ENCODE peak calls at places on chromosome 17, in four cellular contexts. R is Peyer's patch, B is left lung, A is endodermal cell. Z is an unnamed sample.

GRCh38 chr17:55254375-55254774 is 10.4 kb upstream of the HLF start:
- DNase-seq in R (no peak), B (no peak), A (no peak), Z (no peak)

GRCh38 chr17:57707892-57708291 is 37.2 kb downstream of the CCDC182 start:
- DNase-seq in R (no peak), B (no peak), A (peak; percentile 88), Z (no peak)

GRCh38 chr17:44262654-44263225 is 5.2 kb downstream of the SLC4A1 start:
- DNase-seq in R (no peak), B (no peak), A (no peak), Z (no peak)

GRCh38 chr17:42488032-42488431 is 29.4 kb downstream of the ATP6V0A1 start:
- DNase-seq in R (no peak), B (no peak), A (no peak), Z (no peak)

GRCh38 chr17:48724241-48725004 is 1.4 kb downstream of the PRAC2 start:
- DNase-seq in R (peak; percentile 94), B (peak; percentile 87), A (peak; percentile 97), Z (peak; percentile 87)

GRCh38 chr17:76407509-76407908 is 23.1 kb downstream of the SPHK1 start:
- DNase-seq in R (no peak), B (peak; percentile 46), A (no peak), Z (peak; percentile 20)

GRCh38 chr17:17702821-17703607 is 21.8 kb downstream of the RAI1 start:
- DNase-seq in R (no peak), B (no peak), A (peak; percentile 90), Z (no peak)

GRCh38 chr17:56653877-56654276 is 60.4 kb downstream of the NOG start:
- DNase-seq in R (no peak), B (no peak), A (peak; percentile 91), Z (no peak)

GRCh38 chr17:41785876-41786226 is 660 bp downstream of the JUP start:
- DNase-seq in R (peak; percentile 86), B (peak; percentile 89), A (peak; percentile 94), Z (peak; percentile 82)

GRCh38 chr17:60387666-60388065 is 4.3 kb downstream of the USP32 start:
- DNase-seq in R (no peak), B (no peak), A (no peak), Z (no peak)

GRCh38 chr17:9729034-9729650 is 62.2 kb downstream of the DHRS7C start:
- DNase-seq in R (peak; percentile 53), B (no peak), A (peak; percentile 70), Z (no peak)

GRCh38 chr17:28170771-28171170 is 128.3 kb downstream of the NLK start:
- DNase-seq in R (no peak), B (no peak), A (no peak), Z (no peak)

GRCh38 chr17:43380307-43380706 is 18.5 kb upstream of the ARL4D start:
- DNase-seq in R (no peak), B (no peak), A (no peak), Z (no peak)

GRCh38 chr17:59165933-59166342 is 10.4 kb downstream of the PRR11 start:
- DNase-seq in R (peak; percentile 72), B (no peak), A (peak; percentile 86), Z (no peak)

GRCh38 chr17:27327397-27327796 is 33.5 kb downstream of the WSB1 start:
- DNase-seq in R (no peak), B (no peak), A (no peak), Z (no peak)

GRCh38 chr17:82547981-82548380 is 28.4 kb downstream of the FOXK2 start:
- DNase-seq in R (no peak), B (no peak), A (no peak), Z (no peak)

GRCh38 chr17:27667656-27668487 is 36.9 kb downstream of the LGALS9 start:
- DNase-seq in R (no peak), B (no peak), A (peak; percentile 35), Z (no peak)

GRCh38 chr17:38584350-38584925 is 21.3 kb downstream of the SRCIN1 start:
- DNase-seq in R (peak; percentile 81), B (peak; percentile 92), A (peak; percentile 95), Z (peak; percentile 77)

GRCh38 chr17:50363217-50364060 is 9.5 kb downstream of the MRPL27 start:
- DNase-seq in R (no peak), B (no peak), A (peak; percentile 98), Z (no peak)

GRCh38 chr17:14202388-14203166 is 34.1 kb downstream of the CDRT15 start:
- DNase-seq in R (no peak), B (no peak), A (no peak), Z (no peak)

GRCh38 chr17:34366051-34366450 is 3.0 kb upstream of the CCL1 start:
- DNase-seq in R (no peak), B (no peak), A (peak; percentile 44), Z (no peak)

GRCh38 chr17:18176152-18176551 is 7.5 kb upstream of the ALKBH5 start:
- DNase-seq in R (peak; percentile 63), B (no peak), A (no peak), Z (peak; percentile 61)

DNA sequence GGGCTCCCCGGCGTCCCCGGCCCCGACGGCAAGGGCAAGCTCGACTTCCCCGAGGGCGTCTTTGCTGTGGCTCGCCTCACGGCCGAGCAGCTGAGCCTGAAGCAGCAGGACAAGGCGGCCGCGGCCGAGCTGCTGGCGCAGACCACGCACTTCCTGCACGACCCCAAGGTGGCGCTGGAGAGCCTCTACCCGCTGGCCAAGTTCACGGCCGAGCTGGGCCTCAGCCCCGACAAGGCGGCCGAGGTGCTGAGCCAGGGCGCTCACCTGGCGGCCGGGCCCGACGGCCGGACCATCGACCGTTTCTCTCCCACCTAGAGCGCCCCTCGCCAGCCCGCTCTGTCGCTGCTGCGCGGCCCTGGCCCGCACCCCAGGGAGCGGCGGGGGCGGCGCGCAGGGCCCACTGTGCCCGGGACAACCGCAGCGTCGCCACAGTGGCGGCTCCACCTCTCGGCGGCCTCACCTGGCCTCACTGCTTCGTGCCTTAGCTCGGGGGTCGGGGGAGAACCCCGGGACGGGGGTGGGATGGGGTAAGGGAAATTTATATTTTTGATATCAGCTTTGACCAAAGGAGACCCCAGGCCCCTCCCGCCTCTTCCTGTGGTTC is 3.7 kb downstream of the HIC1 start:
- DNase-seq in R (peak; percentile 93), B (peak; percentile 98), A (peak; percentile 96), Z (peak; percentile 91)
- H3K4me1 ChIP-seq in R (peaks cover 88% of the 10 kb centered on the region), B (peaks cover 25% of the 10 kb centered on the region), A (peaks cover 5% of the 10 kb centered on the region), Z (peaks cover 79% of the 10 kb centered on the region)

DNA sequence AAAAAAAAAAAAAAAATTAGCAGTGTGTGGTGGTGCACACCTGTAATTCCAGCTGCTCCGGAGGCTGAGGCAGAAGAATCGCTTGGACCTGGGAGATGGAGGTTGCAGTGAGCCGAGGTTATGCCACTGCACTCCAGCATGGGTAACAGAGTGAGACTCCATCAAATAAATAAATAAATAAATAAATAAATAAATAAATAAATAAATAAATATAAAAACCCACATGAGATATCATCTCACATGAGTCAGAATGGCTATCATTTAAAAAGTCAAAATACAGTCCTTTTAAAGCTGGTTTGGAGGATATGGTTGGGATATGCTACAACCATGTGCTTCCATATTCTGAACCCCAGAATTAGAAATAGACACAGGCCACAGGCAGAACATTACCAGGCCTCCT is 114.3 kb downstream of the WSCD1 start:
- DNase-seq in R (no peak), B (no peak), A (no peak), Z (no peak)
- TF ChIP-seq CTCF in R (no peak), B (no peak), A (no peak), Z (no peak)

GRCh38 chr17:19664136-19664820 is 15.7 kb downstream of the ALDH3A2 start:
- DNase-seq in R (no peak), B (no peak), A (no peak), Z (peak; percentile 71)
- H3K27ac ChIP-seq in R (no peak overlapping the region), B (peak overlapping the region; percentile 69), A (no peak overlapping the region), Z (peak overlapping the region; percentile 38)

GRCh38 chr17:63490858-63491400 is 14.1 kb downstream of the ACE start:
- DNase-seq in R (no peak), B (no peak), A (no peak), Z (no peak)
- H3K4me1 ChIP-seq in R (no peaks in the 10 kb centered on the region), B (no peaks in the 10 kb centered on the region), A (no peaks in the 10 kb centered on the region), Z (peaks cover 4% of the 10 kb centered on the region)

DNA sequence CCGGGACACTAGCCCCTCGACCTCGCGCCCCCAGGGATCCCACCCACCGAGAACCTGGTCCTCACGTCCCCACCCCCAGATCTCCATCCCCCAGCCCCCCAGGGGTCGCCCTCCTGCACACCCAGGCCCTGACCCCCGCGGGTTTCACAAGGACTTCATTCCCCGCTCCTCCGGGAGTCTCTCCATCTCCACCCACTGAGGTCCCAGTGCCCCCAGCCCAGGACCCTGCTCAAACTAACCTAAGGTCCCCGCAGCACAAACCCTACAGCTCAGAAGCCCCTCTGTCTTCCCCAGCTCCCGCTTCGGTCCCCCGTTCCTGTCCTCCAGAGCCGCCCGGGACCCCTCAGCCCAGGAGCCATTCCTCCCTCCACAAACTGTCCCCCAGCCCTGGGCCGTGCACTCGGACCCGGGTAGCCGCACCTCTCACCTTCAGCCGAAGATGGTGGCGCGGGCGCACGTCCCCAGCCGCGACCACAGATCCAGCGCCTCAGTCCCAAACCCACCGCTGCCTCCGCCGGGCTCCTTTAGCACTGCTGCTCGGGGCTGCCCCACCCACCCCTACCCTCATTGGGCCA is at the start of gene MYH10:
- DNase-seq in R (no peak), B (no peak), A (no peak), Z (peak; percentile 48)
- TF ChIP-seq CTCF in R (no peak), B (no peak), A (peak; percentile 53), Z (peak; percentile 22)

GRCh38 chr17:12955521-12955920 is 62.3 kb downstream of the ELAC2 start:
- DNase-seq in R (no peak), B (no peak), A (no peak), Z (no peak)
- H3K27ac ChIP-seq in R (no peak overlapping the region), B (no peak overlapping the region), A (no peak overlapping the region), Z (no peak overlapping the region)

GRCh38 chr17:80894726-80895125 is 96.9 kb upstream of the CHMP6 start:
- DNase-seq in R (no peak), B (no peak), A (no peak), Z (no peak)
- H3K4me1 ChIP-seq in R (peaks cover 6% of the 10 kb centered on the region), B (peaks cover 14% of the 10 kb centered on the region), A (no peaks in the 10 kb centered on the region), Z (no peaks in the 10 kb centered on the region)

DNA sequence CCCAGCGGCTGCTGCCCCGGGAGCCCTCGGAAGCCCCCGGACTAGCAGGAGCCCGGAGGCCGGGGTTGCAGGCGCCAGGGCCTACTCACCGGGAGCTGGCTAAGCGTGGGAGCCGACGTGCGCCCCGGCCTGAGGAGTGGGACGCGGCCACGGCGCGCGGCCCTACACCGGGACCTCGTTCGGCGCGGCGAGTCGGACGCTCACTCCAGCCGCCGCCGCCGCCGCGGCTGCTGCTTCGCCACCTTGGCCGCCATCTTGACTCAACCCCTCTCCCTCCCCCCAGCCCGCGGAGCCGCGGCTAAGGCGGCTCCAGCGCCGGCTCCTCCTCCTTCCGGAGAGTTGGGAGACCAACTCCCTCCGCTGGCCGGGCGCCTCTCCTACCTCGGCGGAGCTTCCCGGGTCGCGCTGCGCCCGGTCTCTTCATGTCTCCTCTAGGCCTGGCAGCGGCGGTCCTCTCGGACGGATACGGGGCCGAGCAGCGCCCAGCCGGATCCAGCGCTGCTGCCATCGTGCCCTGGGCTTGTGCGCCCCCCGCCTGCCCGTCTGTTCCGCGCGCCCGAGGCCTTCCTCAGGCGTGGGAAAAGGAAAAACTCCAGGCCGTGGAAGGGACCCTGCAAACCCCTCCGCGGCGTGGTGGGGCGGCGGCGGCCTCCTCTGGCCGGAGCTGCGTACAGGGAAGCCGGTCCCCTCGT is at the start of gene NCOR1:
- DNase-seq in R (peak; percentile 96), B (peak; percentile 100), A (peak; percentile 99), Z (peak; percentile 96)
- TF ChIP-seq CTCF in R (no peak), B (peak; percentile 23), A (peak; percentile 55), Z (peak; percentile 38)

GRCh38 chr17:80248001-80248893 is 12.4 kb upstream of the RNF213 start:
- DNase-seq in R (no peak), B (peak; percentile 60), A (no peak), Z (peak; percentile 47)
- H3K27ac ChIP-seq in R (no peak overlapping the region), B (no peak overlapping the region), A (no peak overlapping the region), Z (no peak overlapping the region)